ENCODE peak calls at places on chromosomes 6 and 20, in four cellular contexts. S is GM23338, Z is Panc1, D is HCT116. J is an unnamed sample.

GRCh38 chr6:169247991-169248390 is 5.7 kb downstream of the THBS2 start:
- ATAC-seq in Z (no peak), S (no peak), D (no peak), J (no peak)

GRCh38 chr20:54432966-54433365 is 42.4 kb upstream of the DOK5 start:
- ATAC-seq in Z (no peak), D (no peak), S (no peak), J (no peak)

GRCh38 chr6:42813074-42813645 is 31.3 kb downstream of the BICRAL start:
- ATAC-seq in S (no peak), Z (no peak), D (no peak), J (no peak)

GRCh38 chr6:81894286-81894685 is 141.8 kb upstream of the TENT5A start:
- ATAC-seq in D (no peak), S (no peak), Z (no peak), J (peak)

GRCh38 chr6:56555438-56555872 is 87.2 kb downstream of the DST start:
- ATAC-seq in D (no peak), S (no peak), Z (no peak), J (peak)

GRCh38 chr20:49993301-49993751 is 10.5 kb downstream of the SNAI1 start:
- ATAC-seq in Z (no peak), D (no peak), S (no peak), J (peak)

GRCh38 chr6:96626749-96627353 is 63.9 kb downstream of the FHL5 start:
- ATAC-seq in D (peak), S (peak), Z (no peak), J (no peak)

GRCh38 chr6:33815854-33816253 is 12.1 kb upstream of the MLN start:
- ATAC-seq in Z (peak), D (peak), S (peak), J (no peak)

GRCh38 chr6:39263299-39264037 is 34.2 kb upstream of the KCNK5 start:
- ATAC-seq in S (peak), D (no peak), Z (no peak), J (no peak)

GRCh38 chr6:135498178-135498841 is 770 bp upstream of the AHI1 start:
- ATAC-seq in Z (peak), D (peak), S (peak), J (peak)

GRCh38 chr6:108764580-108764950 is 83.7 kb upstream of the ARMC2 start:
- ATAC-seq in D (peak), Z (no peak), S (no peak), J (no peak)

GRCh38 chr6:139903411-139904157 is 529.1 kb upstream of the CITED2 start:
- ATAC-seq in S (no peak), D (no peak), Z (no peak), J (no peak)
- H3K4me3 ChIP-seq in S (no peak), D (no peak), Z (no peak), J (no peak)

DNA sequence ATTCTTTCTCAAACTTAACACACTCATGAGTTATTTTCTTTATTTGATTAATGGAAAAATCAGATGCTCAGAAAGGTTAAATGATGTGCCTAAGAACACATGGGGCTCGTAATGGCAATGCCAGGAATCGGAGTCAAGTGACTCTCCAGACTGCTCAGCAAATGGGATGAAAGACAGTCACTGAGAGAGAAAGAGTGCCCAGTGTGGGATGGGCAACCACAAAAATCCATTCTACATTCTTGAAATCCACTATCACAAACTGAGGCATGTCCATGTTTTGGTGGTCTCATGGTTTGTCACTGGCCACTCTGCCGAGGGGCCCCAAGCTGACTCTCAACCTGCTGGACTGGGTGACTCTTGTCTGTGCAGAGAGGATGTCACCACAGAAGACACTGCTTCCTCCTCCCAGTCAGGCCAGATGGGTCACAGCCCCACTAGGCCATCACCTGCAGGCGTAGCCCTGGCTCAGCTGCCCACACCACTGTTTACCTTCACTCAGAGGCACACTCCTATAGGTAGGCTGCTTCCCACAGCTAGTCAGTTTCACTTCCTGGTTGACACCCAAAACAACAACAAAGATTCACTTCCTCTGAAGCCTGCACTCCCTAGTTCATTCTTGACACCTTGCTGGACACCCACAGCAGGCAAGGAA is 21.5 kb downstream of the MAP1LC3A start:
- ATAC-seq in Z (no peak), S (no peak), D (peak), J (no peak)
- TF ChIP-seq POLR2AphosphoS5 in Z (no peak), S (no peak), D (no peak), J (no peak)

GRCh38 chr6:35665573-35665972 is 23.1 kb downstream of the FKBP5 start:
- ATAC-seq in D (no peak), Z (no peak), S (no peak), J (no peak)

GRCh38 chr6:35669441-35669776 is 19.3 kb downstream of the FKBP5 start:
- ATAC-seq in D (no peak), S (no peak), Z (no peak), J (no peak)

GRCh38 chr6:35668708-35669440 is 19.8 kb downstream of the FKBP5 start:
- ATAC-seq in S (no peak), D (no peak), Z (no peak), J (no peak)

GRCh38 chr6:35664945-35665344 is 23.8 kb downstream of the FKBP5 start:
- ATAC-seq in S (no peak), D (no peak), Z (no peak), J (no peak)

DNA sequence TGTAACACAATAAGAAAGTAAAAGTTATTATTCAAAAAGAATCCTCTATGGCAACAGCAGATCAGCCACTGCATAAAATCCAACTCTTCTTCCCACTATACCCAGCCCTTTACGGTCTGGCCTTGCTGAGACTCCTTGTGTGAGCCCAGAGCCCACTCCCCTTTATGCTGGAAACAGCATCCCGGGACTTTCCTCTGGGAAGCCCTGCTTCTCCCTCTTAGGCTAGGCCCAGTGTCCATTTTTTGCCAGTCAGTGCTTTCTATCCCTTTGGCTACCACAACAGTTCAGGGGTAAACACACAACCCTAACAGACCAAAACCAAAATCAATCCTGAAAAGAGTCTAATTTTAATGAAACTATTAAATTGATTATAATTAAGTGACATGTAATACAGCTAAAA is 20.6 kb downstream of the FKBP5 start:
- ATAC-seq in S (peak), Z (no peak), D (no peak), J (no peak)
- H3K4me3 ChIP-seq in S (no peak), Z (no peak), D (no peak), J (no peak)

GRCh38 chr6:45075246-45075645 is 252.9 kb upstream of the RUNX2 start:
- ATAC-seq in D (no peak), S (no peak), Z (no peak), J (no peak)
- TF ChIP-seq POLR2AphosphoS5 in D (no peak), S (no peak), Z (no peak), J (no peak)

GRCh38 chr6:160765412-160765811 is 63.4 kb downstream of the PLG start:
- ATAC-seq in Z (no peak), D (no peak), S (peak), J (no peak)

GRCh38 chr6:160767647-160768019 is 65.6 kb downstream of the PLG start:
- ATAC-seq in Z (peak), D (no peak), S (peak), J (no peak)

GRCh38 chr6:160767019-160767646 is 65.1 kb downstream of the PLG start:
- ATAC-seq in S (peak), Z (peak), D (no peak), J (peak)

GRCh38 chr6:160768101-160768500 is 66.1 kb downstream of the PLG start:
- ATAC-seq in D (no peak), S (no peak), Z (no peak), J (no peak)

GRCh38 chr6:160766657-160767018 is 64.6 kb downstream of the PLG start:
- ATAC-seq in Z (peak), S (no peak), D (no peak), J (peak)
- H3K4me3 ChIP-seq in Z (peak), S (peak), D (no peak), J (peak)

DNA sequence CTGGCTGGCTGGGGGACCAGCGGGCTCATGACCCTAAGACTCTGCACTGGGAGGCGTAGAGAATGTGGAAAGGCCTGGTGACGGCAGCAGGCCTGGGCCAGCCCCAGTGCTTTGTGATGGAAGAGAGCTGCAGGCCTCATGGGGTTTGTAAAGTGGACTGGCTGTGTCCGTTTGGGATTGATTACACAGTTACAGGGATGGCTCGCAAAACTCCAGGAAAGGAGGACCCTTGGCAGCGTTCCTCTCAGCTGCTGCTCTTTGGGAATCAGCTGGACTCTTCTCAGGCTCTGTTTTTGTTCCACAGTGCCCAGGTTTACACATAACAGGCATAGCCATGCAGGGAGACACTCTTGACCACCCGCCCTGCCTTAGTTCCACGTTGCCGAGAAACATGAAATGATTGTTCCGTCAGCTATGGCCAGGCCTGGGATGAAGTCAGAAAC is 89.0 kb downstream of the SLX4IP start:
- ATAC-seq in D (peak), Z (peak), S (peak), J (peak)
- TF ChIP-seq POLR2AphosphoS5 in D (no peak), Z (no peak), S (no peak), J (peak)

GRCh38 chr6:27668442-27669275 is 195.8 kb upstream of the ZNF184 start:
- ATAC-seq in S (peak), D (peak), Z (peak), J (no peak)
- H3K4me3 ChIP-seq in S (peak), D (no peak), Z (peak), J (peak)

GRCh38 chr6:167210375-167211295 is 52.9 kb upstream of the GPR31 start:
- ATAC-seq in D (no peak), S (no peak), Z (peak), J (no peak)
- TF ChIP-seq POLR2AphosphoS5 in D (no peak), S (no peak), Z (no peak), J (no peak)

DNA sequence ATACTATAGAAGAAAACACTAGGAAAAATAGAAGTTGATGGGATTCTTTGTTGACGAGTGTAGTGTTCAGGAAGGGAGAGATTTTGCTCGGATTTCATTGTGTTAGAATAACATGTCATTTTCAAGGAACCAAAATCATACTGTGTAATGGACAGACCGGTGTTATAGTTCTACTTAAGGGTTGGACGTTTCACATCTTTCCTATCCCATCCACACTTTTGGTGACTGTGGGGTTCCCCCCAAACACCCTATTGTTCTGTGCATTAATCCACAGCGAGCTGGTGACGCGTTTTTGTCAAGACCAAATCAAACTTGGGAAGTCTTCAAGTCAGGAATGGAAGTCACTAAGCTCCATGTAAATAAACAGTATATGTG is 43.3 kb downstream of the TRIM27 start:
- ATAC-seq in D (no peak), S (no peak), Z (no peak), J (no peak)
- H3K4me3 ChIP-seq in D (no peak), S (peak), Z (peak), J (peak)

J was measured in gastroesophageal sphincter.